ENCODE peak calls at places on chromosomes 4 and X, in six cellular contexts. G is activated B cell treated with CpG ODN at 0.5 μM for 24 hours, W is body of pancreas, C is fibroblast of mammary gland, X is CD14-positive monocyte, Q is adrenal gland. L is an unnamed sample.

GRCh38 chr4:6772223-6772928 is 10.2 kb upstream of the KIAA0232 start:
- DNase-seq in X (no peak), Q (no peak), W (peak), C (no peak), G (no peak), L (no peak)

GRCh38 chr4:145177511-145177905 is 2.9 kb downstream of the OTUD4 start:
- DNase-seq in C (peak), Q (peak), X (no peak), W (no peak), G (no peak), L (no peak)

GRCh38 chrX:56281789-56282188 is 49.6 kb downstream of the KLF8 start:
- DNase-seq in G (no peak), Q (no peak), C (peak), X (no peak), W (no peak), L (no peak)

GRCh38 chr4:158253350-158253980 is 43.2 kb downstream of the TMEM144 start:
- DNase-seq in Q (peak), X (no peak), G (no peak), C (peak), W (peak), L (peak)

GRCh38 chrX:10484683-10485247 is 135.6 kb downstream of the MID1 start:
- DNase-seq in Q (no peak), C (no peak), W (no peak), G (no peak), X (no peak), L (no peak)

GRCh38 chr4:108744307-108744706 is 18.5 kb downstream of the ETNPPL start:
- DNase-seq in Q (no peak), W (no peak), X (no peak), G (no peak), C (peak), L (no peak)

GRCh38 chrX:120260369-120260768 is 9.8 kb downstream of the ZBTB33 start:
- DNase-seq in Q (no peak), G (no peak), C (no peak), X (no peak), W (peak), L (no peak)

GRCh38 chr4:76733380-76733779 is 164.6 kb downstream of the SOWAHB start:
- DNase-seq in C (no peak), G (no peak), W (peak), X (no peak), Q (no peak), L (no peak)

GRCh38 chr4:54976682-54977081 is 148.7 kb downstream of the KDR start:
- DNase-seq in W (no peak), G (no peak), Q (no peak), C (no peak), X (no peak), L (no peak)
- TF ChIP-seq CTCF in W (no peak), G (no peak), Q (no peak), C (no peak), X (no peak), L (no peak)

GRCh38 chrX:52363247-52363883 is 5.5 kb upstream of the XAGE2 start:
- DNase-seq in C (peak), W (no peak), G (no peak), Q (no peak), X (no peak), L (no peak)
- TF ChIP-seq CTCF in C (peak), W (no peak), G (no peak), Q (no peak), X (no peak), L (no peak)

DNA sequence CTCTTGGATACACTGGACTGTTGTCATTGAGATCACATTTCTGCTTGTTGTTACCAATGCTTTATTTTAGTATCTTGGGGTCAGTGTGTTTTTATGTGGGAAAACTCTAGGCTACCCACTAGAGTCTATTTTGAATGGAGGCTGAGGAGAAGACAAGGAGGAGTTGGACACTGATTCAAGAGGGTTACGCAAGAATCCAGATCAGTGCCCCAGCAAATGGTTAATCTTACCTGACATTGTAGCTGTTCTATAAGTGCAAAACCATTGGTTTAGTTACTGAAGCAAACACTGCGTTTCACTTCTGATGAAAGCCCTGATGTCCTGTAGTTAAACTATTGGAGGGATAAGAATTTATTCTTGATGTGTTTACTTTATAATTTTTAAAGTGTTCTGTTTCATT is 331.1 kb upstream of the NR3C2 start:
- DNase-seq in Q (no peak), C (no peak), X (no peak), G (no peak), W (no peak), L (no peak)
- TF ChIP-seq CTCF in Q (no peak), C (no peak), X (no peak), G (no peak), W (no peak), L (no peak)

GRCh38 chr4:73205482-73205881 is 53.1 kb downstream of the ANKRD17 start:
- DNase-seq in X (no peak), W (no peak), Q (no peak), G (no peak), C (no peak), L (no peak)

GRCh38 chr4:73212982-73213730 is 45.4 kb downstream of the ANKRD17 start:
- DNase-seq in C (no peak), Q (no peak), X (no peak), G (no peak), W (no peak), L (no peak)

GRCh38 chr4:73206236-73206635 is 52.4 kb downstream of the ANKRD17 start:
- DNase-seq in Q (no peak), X (no peak), C (no peak), G (no peak), W (no peak), L (no peak)

GRCh38 chr4:73211968-73212367 is 46.6 kb downstream of the ANKRD17 start:
- DNase-seq in G (no peak), X (no peak), W (no peak), C (no peak), Q (no peak), L (no peak)

GRCh38 chr4:73208376-73208775 is 50.2 kb downstream of the ANKRD17 start:
- DNase-seq in W (no peak), Q (no peak), G (no peak), C (peak), X (no peak), L (no peak)
- TF ChIP-seq CTCF in W (no peak), Q (no peak), G (no peak), C (no peak), X (no peak), L (no peak)

GRCh38 chr4:39609454-39609911 is 29.2 kb downstream of the SMIM14 start:
- DNase-seq in G (no peak), X (no peak), W (no peak), C (no peak), Q (no peak), L (no peak)
- TF ChIP-seq CTCF in G (no peak), X (no peak), W (no peak), C (no peak), Q (no peak), L (no peak)

GRCh38 chrX:78886550-78886949 is 58.6 kb upstream of the P2RY10 start:
- DNase-seq in X (no peak), Q (no peak), G (no peak), C (peak), W (no peak), L (no peak)
- TF ChIP-seq CTCF in X (peak), Q (peak), G (no peak), C (peak), W (no peak), L (peak)

L was measured in mesothelial cell of epicardium.